ENCODE peak calls at places on chromosomes 12 and 14, in ten cellular contexts. I is GM12864, G is progenitor cell of endocrine pancreas, H is astrocyte of the cerebellum, M is heart right ventricle, Q is H9, O is epithelial cell of esophagus, L is hepatocyte, V is mesothelial cell of epicardium, W is tibial artery. Y is an unnamed sample.

GRCh38 chr14:55772521-55772920 is 192.5 kb downstream of the KTN1 start:
- DNase-seq in W (no peak), M (no peak), O (no peak), Q (no peak), I (no peak), L (no peak), H (peak; percentile 50), V (no peak), G (no peak), Y (no peak)

GRCh38 chr14:97916100-97916499 is 1118.9 kb downstream of the VRK1 start:
- DNase-seq in G (no peak), H (no peak), M (no peak), Q (no peak), O (peak; percentile 6), W (no peak), I (no peak), V (no peak), L (no peak), Y (no peak)

GRCh38 chr12:1297206-1297605 is 297.2 kb downstream of the FBXL14 start:
- DNase-seq in W (no peak), Q (no peak), M (no peak), O (no peak), H (no peak), V (no peak), L (peak; percentile 15), I (no peak), G (no peak), Y (no peak)

GRCh38 chr14:83874662-83875061 is 1655.3 kb upstream of the FLRT2 start:
- DNase-seq in G (no peak), L (no peak), W (no peak), M (no peak), O (no peak), I (no peak), Q (no peak), V (no peak), H (no peak), Y (no peak)

GRCh38 chr12:71980543-71980942 is 41.9 kb downstream of the TPH2 start:
- DNase-seq in W (no peak), I (no peak), V (no peak), M (no peak), Q (no peak), L (no peak), H (no peak), G (no peak), O (no peak), Y (no peak)

GRCh38 chr12:99745106-99745505 is 97.6 kb downstream of the GARIN6 start:
- DNase-seq in O (no peak), G (no peak), W (no peak), M (no peak), Q (no peak), I (no peak), V (no peak), H (no peak), L (no peak), Y (no peak)

GRCh38 chr14:22225526-22226133 is 363.4 kb downstream of the DAD1 start:
- DNase-seq in L (no peak), H (peak; percentile 15), Q (no peak), I (no peak), O (peak; percentile 30), V (no peak), G (no peak), W (no peak), M (no peak), Y (no peak)

GRCh38 chr12:96103067-96103650 is 67.8 kb upstream of the LTA4H start:
- DNase-seq in I (no peak), V (no peak), O (no peak), Q (no peak), G (no peak), L (no peak), M (peak; percentile 44), W (no peak), H (no peak), Y (no peak)

GRCh38 chr14:60252630-60253029 is 3.6 kb downstream of the PPM1A start:
- DNase-seq in W (no peak), G (no peak), O (no peak), Q (no peak), M (no peak), V (no peak), I (no peak), H (no peak), L (no peak), Y (no peak)

GRCh38 chr12:10191865-10192264 is 13.0 kb downstream of the TMEM52B start:
- DNase-seq in L (no peak), M (no peak), V (no peak), H (peak; percentile 84), G (no peak), W (no peak), Q (no peak), I (no peak), O (peak; percentile 87), Y (no peak)

GRCh38 chr12:88132387-88132786 is 9.5 kb downstream of the CEP290 start:
- DNase-seq in G (no peak), L (no peak), W (no peak), V (no peak), I (no peak), M (no peak), H (no peak), Q (no peak), O (no peak), Y (no peak)

GRCh38 chr12:10243803-10244520 is 31.3 kb downstream of the GABARAPL1 start:
- DNase-seq in V (no peak), H (no peak), L (no peak), Q (no peak), W (no peak), O (no peak), I (peak; percentile 36), G (no peak), M (no peak), Y (no peak)

GRCh38 chr12:51726931-51727330 is 121.6 kb downstream of the FIGNL2 start:
- DNase-seq in G (no peak), H (no peak), V (no peak), M (no peak), Q (no peak), O (no peak), I (no peak), L (no peak), W (no peak), Y (no peak)

GRCh38 chr12:77845831-77846230 is 15.1 kb downstream of the NAV3 start:
- DNase-seq in V (no peak), H (no peak), L (no peak), G (no peak), W (no peak), Q (no peak), M (no peak), O (peak; percentile 51), I (no peak), Y (no peak)

GRCh38 chr12:52903855-52904508 is 894 bp downstream of the KRT8 start:
- DNase-seq in W (no peak), V (peak; percentile 59), G (peak; percentile 76), O (no peak), L (peak; percentile 86), H (no peak), I (no peak), M (peak; percentile 23), Q (peak; percentile 81), Y (peak; percentile 75)

GRCh38 chr12:92943482-92944250 is 14.6 kb upstream of the EEA1 start:
- DNase-seq in W (no peak), V (no peak), O (no peak), M (no peak), H (no peak), Q (no peak), L (no peak), G (no peak), I (peak; percentile 27), Y (no peak)

GRCh38 chr12:93221841-93222240 is 155.9 kb upstream of the NUDT4 start:
- DNase-seq in L (no peak), Q (no peak), I (no peak), W (no peak), H (no peak), O (no peak), G (no peak), M (no peak), V (no peak), Y (no peak)

GRCh38 chr12:107404981-107405380 is 280.6 kb upstream of the PWP1 start:
- DNase-seq in I (no peak), V (no peak), O (peak; percentile 69), W (no peak), M (no peak), H (no peak), Q (peak; percentile 63), G (no peak), L (peak; percentile 30), Y (no peak)

GRCh38 chr12:45244561-45245348 is 28.9 kb downstream of the ANO6 start:
- DNase-seq in W (no peak), H (no peak), G (no peak), L (no peak), I (no peak), V (no peak), Q (no peak), O (peak; percentile 36), M (no peak), Y (no peak)

GRCh38 chr14:56351861-56352260 is 227.7 kb upstream of the TMEM260 start:
- DNase-seq in V (no peak), O (peak; percentile 63), H (peak; percentile 47), G (no peak), I (no peak), Q (no peak), M (no peak), W (no peak), L (no peak), Y (no peak)

GRCh38 chr12:43835656-43836454 is at the start of gene TMEM117:
- DNase-seq in G (peak; percentile 38), W (peak; percentile 84), L (peak; percentile 82), I (no peak), V (peak; percentile 73), M (peak; percentile 80), O (peak; percentile 66), H (no peak), Q (peak; percentile 69), Y (peak; percentile 74)

GRCh38 chr12:59087077-59087673 is 166.9 kb upstream of the LRIG3 start:
- DNase-seq in O (no peak), L (peak; percentile 17), M (no peak), V (no peak), G (no peak), H (peak; percentile 19), Q (no peak), W (no peak), I (no peak), Y (no peak)
- TF ChIP-seq CTCF in O (peak; percentile 76), L (peak; percentile 64), M (peak; percentile 16), V (no peak), G (peak; percentile 43), H (peak; percentile 71), Q (peak; percentile 57), W (peak; percentile 44), I (no peak), Y (peak; percentile 24)

GRCh38 chr14:30558675-30559555 is at the start of gene G2E3:
- DNase-seq in V (peak; percentile 87), O (peak; percentile 91), G (peak; percentile 71), M (peak; percentile 85), I (peak; percentile 66), H (peak; percentile 53), Q (peak; percentile 89), L (peak; percentile 94), W (peak; percentile 91), Y (peak; percentile 86)
- TF ChIP-seq CTCF in V (no peak), O (no peak), G (no peak), M (no peak), I (no peak), H (no peak), Q (no peak), L (no peak), W (no peak), Y (no peak)

GRCh38 chr12:3035815-3036702 is 41.1 kb upstream of the TSPAN9 start:
- DNase-seq in H (no peak), G (no peak), V (no peak), Q (no peak), O (no peak), I (no peak), W (no peak), L (no peak), M (no peak), Y (no peak)
- TF ChIP-seq CTCF in H (peak; percentile 73), G (peak; percentile 64), V (no peak), Q (peak; percentile 58), O (peak; percentile 34), I (peak; percentile 36), W (no peak), L (peak; percentile 35), M (no peak), Y (peak; percentile 44)

GRCh38 chr14:100140452-100141132 is 18.9 kb downstream of the DEGS2 start:
- DNase-seq in G (peak; percentile 43), I (no peak), L (peak; percentile 81), W (no peak), Q (peak; percentile 87), M (no peak), O (peak; percentile 30), H (no peak), V (no peak), Y (peak; percentile 63)
- TF ChIP-seq CTCF in G (peak; percentile 67), I (no peak), L (peak; percentile 36), W (no peak), Q (peak; percentile 73), M (no peak), O (peak; percentile 30), H (peak; percentile 51), V (no peak), Y (peak; percentile 47)

Y was measured in nephron progenitor cell.